ENCODE peak calls at places on chromosomes 16 and 17, in six cellular contexts. One of them, this sample, is unnamed.

GRCh38 chr16:84952335-84953050 is 58.8 kb downstream of the ZDHHC7 start:
- DNase-seq in stimulated activated CD4-positive, alpha-beta T cell treated with anti-CD3 and anti-CD28 coated beads, Interleukin-2, amount 100 ng/mL, for 24 hours: peak
- DNase-seq in NCI-H1694 treated with DMSO at 0.1 percent for 48 hours: peak
- DNase-seq in GM10248: peak
- DNase-seq in kidney glomerular epithelial cell: peak
- DNase-seq in hepatic stellate cell: peak
- DNase-seq in this sample: peak

GRCh38 chr16:89374393-89374948 is 115.9 kb downstream of the ANKRD11 start:
- DNase-seq in stimulated activated CD4-positive, alpha-beta T cell treated with anti-CD3 and anti-CD28 coated beads, Interleukin-2, amount 100 ng/mL, for 24 hours: no peak
- DNase-seq in NCI-H1694 treated with DMSO at 0.1 percent for 48 hours: peak
- DNase-seq in GM10248: no peak
- DNase-seq in kidney glomerular epithelial cell: no peak
- DNase-seq in hepatic stellate cell: peak
- DNase-seq in this sample: no peak

GRCh38 chr17:82875418-82875856 is 35.6 kb upstream of the ZNF750 start:
- DNase-seq in stimulated activated CD4-positive, alpha-beta T cell treated with anti-CD3 and anti-CD28 coated beads, Interleukin-2, amount 100 ng/mL, for 24 hours: no peak
- DNase-seq in NCI-H1694 treated with DMSO at 0.1 percent for 48 hours: no peak
- DNase-seq in GM10248: no peak
- DNase-seq in kidney glomerular epithelial cell: no peak
- DNase-seq in hepatic stellate cell: no peak
- DNase-seq in this sample: no peak

GRCh38 chr17:81217531-81217930 is 5.2 kb downstream of the CEP131 start:
- DNase-seq in stimulated activated CD4-positive, alpha-beta T cell treated with anti-CD3 and anti-CD28 coated beads, Interleukin-2, amount 100 ng/mL, for 24 hours: no peak
- DNase-seq in NCI-H1694 treated with DMSO at 0.1 percent for 48 hours: no peak
- DNase-seq in GM10248: no peak
- DNase-seq in kidney glomerular epithelial cell: no peak
- DNase-seq in hepatic stellate cell: no peak
- DNase-seq in this sample: no peak

GRCh38 chr16:1773703-1774455 is 945 bp upstream of the MRPS34 start:
- DNase-seq in stimulated activated CD4-positive, alpha-beta T cell treated with anti-CD3 and anti-CD28 coated beads, Interleukin-2, amount 100 ng/mL, for 24 hours: no peak
- DNase-seq in NCI-H1694 treated with DMSO at 0.1 percent for 48 hours: no peak
- DNase-seq in GM10248: no peak
- DNase-seq in kidney glomerular epithelial cell: no peak
- DNase-seq in hepatic stellate cell: peak
- DNase-seq in this sample: no peak

GRCh38 chr17:55334285-55334684 is 69.5 kb downstream of the HLF start:
- DNase-seq in stimulated activated CD4-positive, alpha-beta T cell treated with anti-CD3 and anti-CD28 coated beads, Interleukin-2, amount 100 ng/mL, for 24 hours: no peak
- DNase-seq in NCI-H1694 treated with DMSO at 0.1 percent for 48 hours: no peak
- DNase-seq in GM10248: no peak
- DNase-seq in kidney glomerular epithelial cell: no peak
- DNase-seq in hepatic stellate cell: no peak
- DNase-seq in this sample: no peak

GRCh38 chr16:51151435-51151950 is 423 bp upstream of the SALL1 start:
- DNase-seq in stimulated activated CD4-positive, alpha-beta T cell treated with anti-CD3 and anti-CD28 coated beads, Interleukin-2, amount 100 ng/mL, for 24 hours: no peak
- DNase-seq in NCI-H1694 treated with DMSO at 0.1 percent for 48 hours: peak
- DNase-seq in GM10248: no peak
- DNase-seq in kidney glomerular epithelial cell: peak
- DNase-seq in hepatic stellate cell: no peak
- DNase-seq in this sample: no peak

GRCh38 chr17:13967416-13967815 is 101.9 kb upstream of the COX10 start:
- DNase-seq in stimulated activated CD4-positive, alpha-beta T cell treated with anti-CD3 and anti-CD28 coated beads, Interleukin-2, amount 100 ng/mL, for 24 hours: no peak
- DNase-seq in NCI-H1694 treated with DMSO at 0.1 percent for 48 hours: no peak
- DNase-seq in GM10248: no peak
- DNase-seq in kidney glomerular epithelial cell: no peak
- DNase-seq in hepatic stellate cell: no peak
- DNase-seq in this sample: no peak

GRCh38 chr17:57451126-57451690 is 194.9 kb downstream of the MSI2 start:
- DNase-seq in stimulated activated CD4-positive, alpha-beta T cell treated with anti-CD3 and anti-CD28 coated beads, Interleukin-2, amount 100 ng/mL, for 24 hours: no peak
- DNase-seq in NCI-H1694 treated with DMSO at 0.1 percent for 48 hours: no peak
- DNase-seq in GM10248: no peak
- DNase-seq in kidney glomerular epithelial cell: no peak
- DNase-seq in hepatic stellate cell: no peak
- DNase-seq in this sample: no peak

GRCh38 chr16:67923414-67924127 is 8.1 kb downstream of the CTRL start:
- DNase-seq in stimulated activated CD4-positive, alpha-beta T cell treated with anti-CD3 and anti-CD28 coated beads, Interleukin-2, amount 100 ng/mL, for 24 hours: no peak
- DNase-seq in NCI-H1694 treated with DMSO at 0.1 percent for 48 hours: no peak
- DNase-seq in GM10248: no peak
- DNase-seq in kidney glomerular epithelial cell: no peak
- DNase-seq in hepatic stellate cell: no peak
- DNase-seq in this sample: no peak

GRCh38 chr17:60586288-60586974 is 13.6 kb upstream of the PPM1D start:
- DNase-seq in stimulated activated CD4-positive, alpha-beta T cell treated with anti-CD3 and anti-CD28 coated beads, Interleukin-2, amount 100 ng/mL, for 24 hours: no peak
- DNase-seq in NCI-H1694 treated with DMSO at 0.1 percent for 48 hours: no peak
- DNase-seq in GM10248: no peak
- DNase-seq in kidney glomerular epithelial cell: no peak
- DNase-seq in hepatic stellate cell: no peak
- DNase-seq in this sample: no peak

GRCh38 chr17:66829386-66829864 is 5.5 kb upstream of the CACNG5 start:
- DNase-seq in stimulated activated CD4-positive, alpha-beta T cell treated with anti-CD3 and anti-CD28 coated beads, Interleukin-2, amount 100 ng/mL, for 24 hours: no peak
- DNase-seq in NCI-H1694 treated with DMSO at 0.1 percent for 48 hours: no peak
- DNase-seq in GM10248: peak
- DNase-seq in kidney glomerular epithelial cell: peak
- DNase-seq in hepatic stellate cell: peak
- DNase-seq in this sample: peak

GRCh38 chr17:51487947-51488346 is 227.6 kb downstream of the UTP18 start:
- DNase-seq in stimulated activated CD4-positive, alpha-beta T cell treated with anti-CD3 and anti-CD28 coated beads, Interleukin-2, amount 100 ng/mL, for 24 hours: no peak
- DNase-seq in NCI-H1694 treated with DMSO at 0.1 percent for 48 hours: no peak
- DNase-seq in GM10248: no peak
- DNase-seq in kidney glomerular epithelial cell: peak
- DNase-seq in hepatic stellate cell: no peak
- DNase-seq in this sample: no peak

GRCh38 chr16:23510154-23510914 is at the start of gene GGA2:
- DNase-seq in stimulated activated CD4-positive, alpha-beta T cell treated with anti-CD3 and anti-CD28 coated beads, Interleukin-2, amount 100 ng/mL, for 24 hours: peak
- DNase-seq in NCI-H1694 treated with DMSO at 0.1 percent for 48 hours: peak
- DNase-seq in GM10248: peak
- DNase-seq in kidney glomerular epithelial cell: peak
- DNase-seq in hepatic stellate cell: peak
- DNase-seq in this sample: peak

GRCh38 chr16:57563487-57563750 is 21.0 kb downstream of the ADGRG5 start:
- DNase-seq in stimulated activated CD4-positive, alpha-beta T cell treated with anti-CD3 and anti-CD28 coated beads, Interleukin-2, amount 100 ng/mL, for 24 hours: no peak
- DNase-seq in NCI-H1694 treated with DMSO at 0.1 percent for 48 hours: no peak
- DNase-seq in GM10248: peak
- DNase-seq in kidney glomerular epithelial cell: no peak
- DNase-seq in hepatic stellate cell: no peak
- DNase-seq in this sample: no peak

GRCh38 chr17:7686221-7687071 is 844 bp downstream of the TP53 start:
- DNase-seq in stimulated activated CD4-positive, alpha-beta T cell treated with anti-CD3 and anti-CD28 coated beads, Interleukin-2, amount 100 ng/mL, for 24 hours: peak
- DNase-seq in NCI-H1694 treated with DMSO at 0.1 percent for 48 hours: peak
- DNase-seq in GM10248: peak
- DNase-seq in kidney glomerular epithelial cell: peak
- DNase-seq in hepatic stellate cell: peak
- DNase-seq in this sample: no peak

GRCh38 chr16:9122969-9123368 is 31.5 kb downstream of the HAPSTR1 start:
- DNase-seq in stimulated activated CD4-positive, alpha-beta T cell treated with anti-CD3 and anti-CD28 coated beads, Interleukin-2, amount 100 ng/mL, for 24 hours: no peak
- DNase-seq in NCI-H1694 treated with DMSO at 0.1 percent for 48 hours: no peak
- DNase-seq in GM10248: no peak
- DNase-seq in kidney glomerular epithelial cell: no peak
- DNase-seq in hepatic stellate cell: no peak
- DNase-seq in this sample: no peak

GRCh38 chr17:41645371-41646063 is 21.1 kb upstream of the KRT17 start:
- DNase-seq in stimulated activated CD4-positive, alpha-beta T cell treated with anti-CD3 and anti-CD28 coated beads, Interleukin-2, amount 100 ng/mL, for 24 hours: no peak
- DNase-seq in NCI-H1694 treated with DMSO at 0.1 percent for 48 hours: no peak
- DNase-seq in GM10248: no peak
- DNase-seq in kidney glomerular epithelial cell: peak
- DNase-seq in hepatic stellate cell: peak
- DNase-seq in this sample: no peak

GRCh38 chr16:85563515-85564276 is 49.4 kb upstream of the GSE1 start:
- DNase-seq in stimulated activated CD4-positive, alpha-beta T cell treated with anti-CD3 and anti-CD28 coated beads, Interleukin-2, amount 100 ng/mL, for 24 hours: no peak
- DNase-seq in NCI-H1694 treated with DMSO at 0.1 percent for 48 hours: no peak
- DNase-seq in GM10248: no peak
- DNase-seq in kidney glomerular epithelial cell: peak
- DNase-seq in hepatic stellate cell: peak
- DNase-seq in this sample: no peak

GRCh38 chr16:73794936-73795335 is 501.7 kb upstream of the PSMD7 start:
- DNase-seq in stimulated activated CD4-positive, alpha-beta T cell treated with anti-CD3 and anti-CD28 coated beads, Interleukin-2, amount 100 ng/mL, for 24 hours: no peak
- DNase-seq in NCI-H1694 treated with DMSO at 0.1 percent for 48 hours: peak
- DNase-seq in GM10248: no peak
- DNase-seq in kidney glomerular epithelial cell: no peak
- DNase-seq in hepatic stellate cell: no peak
- DNase-seq in this sample: no peak

GRCh38 chr17:4161179-4161559 is 18.2 kb downstream of the CYB5D2 start:
- DNase-seq in stimulated activated CD4-positive, alpha-beta T cell treated with anti-CD3 and anti-CD28 coated beads, Interleukin-2, amount 100 ng/mL, for 24 hours: no peak
- DNase-seq in NCI-H1694 treated with DMSO at 0.1 percent for 48 hours: no peak
- DNase-seq in GM10248: no peak
- DNase-seq in kidney glomerular epithelial cell: peak
- DNase-seq in hepatic stellate cell: peak
- DNase-seq in this sample: no peak

GRCh38 chr16:65285128-65286120 is 163.6 kb upstream of the CDH11 start:
- DNase-seq in stimulated activated CD4-positive, alpha-beta T cell treated with anti-CD3 and anti-CD28 coated beads, Interleukin-2, amount 100 ng/mL, for 24 hours: no peak
- DNase-seq in NCI-H1694 treated with DMSO at 0.1 percent for 48 hours: no peak
- DNase-seq in GM10248: no peak
- DNase-seq in kidney glomerular epithelial cell: no peak
- DNase-seq in hepatic stellate cell: peak
- DNase-seq in this sample: no peak

GRCh38 chr16:8713635-8714097 is 39.2 kb downstream of the ABAT start:
- DNase-seq in stimulated activated CD4-positive, alpha-beta T cell treated with anti-CD3 and anti-CD28 coated beads, Interleukin-2, amount 100 ng/mL, for 24 hours: no peak
- DNase-seq in NCI-H1694 treated with DMSO at 0.1 percent for 48 hours: no peak
- DNase-seq in GM10248: no peak
- DNase-seq in kidney glomerular epithelial cell: no peak
- DNase-seq in hepatic stellate cell: no peak
- DNase-seq in this sample: no peak

This sample was measured in GM19239.